ENCODE peak calls at places on chromosomes 5 and 9, in nine cellular contexts. One of them, this sample, is unnamed.

GRCh38 chr9:16417749-16418148 is 452.7 kb downstream of the BNC2 start:
- DNase-seq in left ventricle myocardium inferior: no peak
- DNase-seq in foreskin melanocyte: no peak
- DNase-seq in chondrocyte: no peak
- DNase-seq in stimulated activated CD8-positive, alpha-beta memory T cell treated with anti-CD3 and anti-CD28 coated beads, Interleukin-2, amount 100 ng/mL, for 1 hour: no peak
- DNase-seq in psoas muscle: no peak
- DNase-seq in stimulated activated CD4-positive, alpha-beta T cell treated with anti-CD3 and anti-CD28 coated beads, Interleukin-12 subunit alpha, Interleukin-12 subunit beta, amount 100 ng/mL, for 4 hours: no peak
- DNase-seq in adipocyte: peak
- DNase-seq in RCC 7860: no peak
- DNase-seq in this sample: no peak

GRCh38 chr5:52725065-52725746 is 62.5 kb upstream of the ITGA1 start:
- DNase-seq in stimulated activated CD8-positive, alpha-beta memory T cell treated with anti-CD3 and anti-CD28 coated beads, Interleukin-2, amount 100 ng/mL, for 1 hour: peak
- DNase-seq in chondrocyte: no peak
- DNase-seq in RCC 7860: no peak
- DNase-seq in stimulated activated CD4-positive, alpha-beta T cell treated with anti-CD3 and anti-CD28 coated beads, Interleukin-12 subunit alpha, Interleukin-12 subunit beta, amount 100 ng/mL, for 4 hours: peak
- DNase-seq in foreskin melanocyte: no peak
- DNase-seq in adipocyte: no peak
- DNase-seq in psoas muscle: no peak
- DNase-seq in left ventricle myocardium inferior: no peak
- DNase-seq in this sample: peak

GRCh38 chr9:738209-738915 is 103.1 kb upstream of the DMRT1 start:
- DNase-seq in stimulated activated CD4-positive, alpha-beta T cell treated with anti-CD3 and anti-CD28 coated beads, Interleukin-12 subunit alpha, Interleukin-12 subunit beta, amount 100 ng/mL, for 4 hours: no peak
- DNase-seq in foreskin melanocyte: no peak
- DNase-seq in left ventricle myocardium inferior: peak
- DNase-seq in adipocyte: peak
- DNase-seq in RCC 7860: peak
- DNase-seq in psoas muscle: peak
- DNase-seq in stimulated activated CD8-positive, alpha-beta memory T cell treated with anti-CD3 and anti-CD28 coated beads, Interleukin-2, amount 100 ng/mL, for 1 hour: no peak
- DNase-seq in chondrocyte: no peak
- DNase-seq in this sample: no peak

GRCh38 chr9:32716439-32716838 is 66.9 kb upstream of the TMEM215 start:
- DNase-seq in RCC 7860: no peak
- DNase-seq in psoas muscle: no peak
- DNase-seq in adipocyte: no peak
- DNase-seq in stimulated activated CD4-positive, alpha-beta T cell treated with anti-CD3 and anti-CD28 coated beads, Interleukin-12 subunit alpha, Interleukin-12 subunit beta, amount 100 ng/mL, for 4 hours: no peak
- DNase-seq in foreskin melanocyte: no peak
- DNase-seq in chondrocyte: no peak
- DNase-seq in stimulated activated CD8-positive, alpha-beta memory T cell treated with anti-CD3 and anti-CD28 coated beads, Interleukin-2, amount 100 ng/mL, for 1 hour: no peak
- DNase-seq in left ventricle myocardium inferior: no peak
- DNase-seq in this sample: no peak

GRCh38 chr9:82665324-82665723 is 397.6 kb downstream of the RASEF start:
- DNase-seq in adipocyte: no peak
- DNase-seq in foreskin melanocyte: no peak
- DNase-seq in psoas muscle: no peak
- DNase-seq in stimulated activated CD4-positive, alpha-beta T cell treated with anti-CD3 and anti-CD28 coated beads, Interleukin-12 subunit alpha, Interleukin-12 subunit beta, amount 100 ng/mL, for 4 hours: no peak
- DNase-seq in left ventricle myocardium inferior: no peak
- DNase-seq in RCC 7860: no peak
- DNase-seq in stimulated activated CD8-positive, alpha-beta memory T cell treated with anti-CD3 and anti-CD28 coated beads, Interleukin-2, amount 100 ng/mL, for 1 hour: no peak
- DNase-seq in chondrocyte: no peak
- DNase-seq in this sample: no peak

GRCh38 chr9:18672706-18673105 is 198.8 kb downstream of the ADAMTSL1 start:
- DNase-seq in left ventricle myocardium inferior: no peak
- DNase-seq in adipocyte: no peak
- DNase-seq in chondrocyte: no peak
- DNase-seq in stimulated activated CD8-positive, alpha-beta memory T cell treated with anti-CD3 and anti-CD28 coated beads, Interleukin-2, amount 100 ng/mL, for 1 hour: no peak
- DNase-seq in foreskin melanocyte: no peak
- DNase-seq in RCC 7860: no peak
- DNase-seq in stimulated activated CD4-positive, alpha-beta T cell treated with anti-CD3 and anti-CD28 coated beads, Interleukin-12 subunit alpha, Interleukin-12 subunit beta, amount 100 ng/mL, for 4 hours: no peak
- DNase-seq in psoas muscle: no peak
- DNase-seq in this sample: no peak

GRCh38 chr5:71938886-71939285 is 168.4 kb upstream of the MAP1B start:
- DNase-seq in psoas muscle: no peak
- DNase-seq in RCC 7860: peak
- DNase-seq in chondrocyte: no peak
- DNase-seq in adipocyte: no peak
- DNase-seq in stimulated activated CD4-positive, alpha-beta T cell treated with anti-CD3 and anti-CD28 coated beads, Interleukin-12 subunit alpha, Interleukin-12 subunit beta, amount 100 ng/mL, for 4 hours: no peak
- DNase-seq in stimulated activated CD8-positive, alpha-beta memory T cell treated with anti-CD3 and anti-CD28 coated beads, Interleukin-2, amount 100 ng/mL, for 1 hour: no peak
- DNase-seq in left ventricle myocardium inferior: no peak
- DNase-seq in foreskin melanocyte: no peak
- DNase-seq in this sample: no peak

GRCh38 chr5:139745800-139746690 is 49.6 kb upstream of the PSD2 start:
- DNase-seq in chondrocyte: no peak
- DNase-seq in psoas muscle: peak
- DNase-seq in adipocyte: peak
- DNase-seq in stimulated activated CD4-positive, alpha-beta T cell treated with anti-CD3 and anti-CD28 coated beads, Interleukin-12 subunit alpha, Interleukin-12 subunit beta, amount 100 ng/mL, for 4 hours: peak
- DNase-seq in RCC 7860: peak
- DNase-seq in foreskin melanocyte: peak
- DNase-seq in left ventricle myocardium inferior: peak
- DNase-seq in stimulated activated CD8-positive, alpha-beta memory T cell treated with anti-CD3 and anti-CD28 coated beads, Interleukin-2, amount 100 ng/mL, for 1 hour: peak
- DNase-seq in this sample: peak

GRCh38 chr9:83266618-83267543 is 203.9 kb upstream of the RASEF start:
- DNase-seq in stimulated activated CD8-positive, alpha-beta memory T cell treated with anti-CD3 and anti-CD28 coated beads, Interleukin-2, amount 100 ng/mL, for 1 hour: no peak
- DNase-seq in chondrocyte: no peak
- DNase-seq in left ventricle myocardium inferior: peak
- DNase-seq in RCC 7860: peak
- DNase-seq in foreskin melanocyte: peak
- DNase-seq in psoas muscle: peak
- DNase-seq in stimulated activated CD4-positive, alpha-beta T cell treated with anti-CD3 and anti-CD28 coated beads, Interleukin-12 subunit alpha, Interleukin-12 subunit beta, amount 100 ng/mL, for 4 hours: no peak
- DNase-seq in adipocyte: no peak
- DNase-seq in this sample: no peak

GRCh38 chr9:16721972-16722371 is 148.5 kb downstream of the BNC2 start:
- DNase-seq in foreskin melanocyte: no peak
- DNase-seq in chondrocyte: no peak
- DNase-seq in left ventricle myocardium inferior: peak
- DNase-seq in stimulated activated CD8-positive, alpha-beta memory T cell treated with anti-CD3 and anti-CD28 coated beads, Interleukin-2, amount 100 ng/mL, for 1 hour: no peak
- DNase-seq in RCC 7860: peak
- DNase-seq in psoas muscle: peak
- DNase-seq in adipocyte: no peak
- DNase-seq in stimulated activated CD4-positive, alpha-beta T cell treated with anti-CD3 and anti-CD28 coated beads, Interleukin-12 subunit alpha, Interleukin-12 subunit beta, amount 100 ng/mL, for 4 hours: no peak
- DNase-seq in this sample: no peak

GRCh38 chr5:150291388-150292385 is 2.1 kb upstream of the CAMK2A start:
- DNase-seq in psoas muscle: no peak
- DNase-seq in stimulated activated CD8-positive, alpha-beta memory T cell treated with anti-CD3 and anti-CD28 coated beads, Interleukin-2, amount 100 ng/mL, for 1 hour: no peak
- DNase-seq in stimulated activated CD4-positive, alpha-beta T cell treated with anti-CD3 and anti-CD28 coated beads, Interleukin-12 subunit alpha, Interleukin-12 subunit beta, amount 100 ng/mL, for 4 hours: no peak
- DNase-seq in adipocyte: no peak
- DNase-seq in left ventricle myocardium inferior: no peak
- DNase-seq in chondrocyte: peak
- DNase-seq in RCC 7860: no peak
- DNase-seq in foreskin melanocyte: no peak
- DNase-seq in this sample: no peak

GRCh38 chr5:73232266-73233041 is 59.5 kb downstream of the TMEM174 start:
- DNase-seq in foreskin melanocyte: no peak
- DNase-seq in stimulated activated CD8-positive, alpha-beta memory T cell treated with anti-CD3 and anti-CD28 coated beads, Interleukin-2, amount 100 ng/mL, for 1 hour: no peak
- DNase-seq in stimulated activated CD4-positive, alpha-beta T cell treated with anti-CD3 and anti-CD28 coated beads, Interleukin-12 subunit alpha, Interleukin-12 subunit beta, amount 100 ng/mL, for 4 hours: no peak
- DNase-seq in RCC 7860: no peak
- DNase-seq in chondrocyte: no peak
- DNase-seq in adipocyte: no peak
- DNase-seq in psoas muscle: no peak
- DNase-seq in left ventricle myocardium inferior: no peak
- DNase-seq in this sample: peak

GRCh38 chr9:38032266-38032830 is 36.7 kb downstream of the SHB start:
- DNase-seq in chondrocyte: no peak
- DNase-seq in left ventricle myocardium inferior: no peak
- DNase-seq in foreskin melanocyte: no peak
- DNase-seq in adipocyte: no peak
- DNase-seq in stimulated activated CD8-positive, alpha-beta memory T cell treated with anti-CD3 and anti-CD28 coated beads, Interleukin-2, amount 100 ng/mL, for 1 hour: no peak
- DNase-seq in psoas muscle: no peak
- DNase-seq in RCC 7860: no peak
- DNase-seq in stimulated activated CD4-positive, alpha-beta T cell treated with anti-CD3 and anti-CD28 coated beads, Interleukin-12 subunit alpha, Interleukin-12 subunit beta, amount 100 ng/mL, for 4 hours: no peak
- DNase-seq in this sample: no peak

GRCh38 chr9:127541176-127541575 is 70.9 kb upstream of the STXBP1 start:
- DNase-seq in RCC 7860: no peak
- DNase-seq in chondrocyte: no peak
- DNase-seq in left ventricle myocardium inferior: no peak
- DNase-seq in stimulated activated CD8-positive, alpha-beta memory T cell treated with anti-CD3 and anti-CD28 coated beads, Interleukin-2, amount 100 ng/mL, for 1 hour: no peak
- DNase-seq in stimulated activated CD4-positive, alpha-beta T cell treated with anti-CD3 and anti-CD28 coated beads, Interleukin-12 subunit alpha, Interleukin-12 subunit beta, amount 100 ng/mL, for 4 hours: no peak
- DNase-seq in psoas muscle: no peak
- DNase-seq in foreskin melanocyte: no peak
- DNase-seq in adipocyte: no peak
- DNase-seq in this sample: no peak

GRCh38 chr5:115209279-115209678 is 39.6 kb upstream of the TRIM36 start:
- DNase-seq in RCC 7860: no peak
- DNase-seq in adipocyte: no peak
- DNase-seq in left ventricle myocardium inferior: no peak
- DNase-seq in stimulated activated CD4-positive, alpha-beta T cell treated with anti-CD3 and anti-CD28 coated beads, Interleukin-12 subunit alpha, Interleukin-12 subunit beta, amount 100 ng/mL, for 4 hours: peak
- DNase-seq in foreskin melanocyte: no peak
- DNase-seq in psoas muscle: no peak
- DNase-seq in stimulated activated CD8-positive, alpha-beta memory T cell treated with anti-CD3 and anti-CD28 coated beads, Interleukin-2, amount 100 ng/mL, for 1 hour: peak
- DNase-seq in chondrocyte: no peak
- DNase-seq in this sample: peak

GRCh38 chr5:14986413-14986812 is 114.8 kb upstream of the ANKH start:
- DNase-seq in adipocyte: no peak
- DNase-seq in psoas muscle: no peak
- DNase-seq in chondrocyte: no peak
- DNase-seq in RCC 7860: no peak
- DNase-seq in stimulated activated CD4-positive, alpha-beta T cell treated with anti-CD3 and anti-CD28 coated beads, Interleukin-12 subunit alpha, Interleukin-12 subunit beta, amount 100 ng/mL, for 4 hours: no peak
- DNase-seq in foreskin melanocyte: no peak
- DNase-seq in stimulated activated CD8-positive, alpha-beta memory T cell treated with anti-CD3 and anti-CD28 coated beads, Interleukin-2, amount 100 ng/mL, for 1 hour: no peak
- DNase-seq in left ventricle myocardium inferior: no peak
- DNase-seq in this sample: no peak

GRCh38 chr9:79969383-79969782 is 397.6 kb downstream of the TLE4 start:
- DNase-seq in adipocyte: no peak
- DNase-seq in stimulated activated CD4-positive, alpha-beta T cell treated with anti-CD3 and anti-CD28 coated beads, Interleukin-12 subunit alpha, Interleukin-12 subunit beta, amount 100 ng/mL, for 4 hours: no peak
- DNase-seq in psoas muscle: no peak
- DNase-seq in left ventricle myocardium inferior: no peak
- DNase-seq in stimulated activated CD8-positive, alpha-beta memory T cell treated with anti-CD3 and anti-CD28 coated beads, Interleukin-2, amount 100 ng/mL, for 1 hour: no peak
- DNase-seq in foreskin melanocyte: no peak
- DNase-seq in RCC 7860: no peak
- DNase-seq in chondrocyte: no peak
- DNase-seq in this sample: no peak

GRCh38 chr5:159441441-159441840 is 111.2 kb upstream of the IL12B start:
- DNase-seq in stimulated activated CD4-positive, alpha-beta T cell treated with anti-CD3 and anti-CD28 coated beads, Interleukin-12 subunit alpha, Interleukin-12 subunit beta, amount 100 ng/mL, for 4 hours: no peak
- DNase-seq in adipocyte: no peak
- DNase-seq in stimulated activated CD8-positive, alpha-beta memory T cell treated with anti-CD3 and anti-CD28 coated beads, Interleukin-2, amount 100 ng/mL, for 1 hour: no peak
- DNase-seq in RCC 7860: no peak
- DNase-seq in psoas muscle: no peak
- DNase-seq in left ventricle myocardium inferior: peak
- DNase-seq in chondrocyte: no peak
- DNase-seq in foreskin melanocyte: no peak
- DNase-seq in this sample: no peak

GRCh38 chr5:43947870-43948269 is 344.9 kb downstream of the NNT start:
- DNase-seq in stimulated activated CD8-positive, alpha-beta memory T cell treated with anti-CD3 and anti-CD28 coated beads, Interleukin-2, amount 100 ng/mL, for 1 hour: no peak
- DNase-seq in stimulated activated CD4-positive, alpha-beta T cell treated with anti-CD3 and anti-CD28 coated beads, Interleukin-12 subunit alpha, Interleukin-12 subunit beta, amount 100 ng/mL, for 4 hours: no peak
- DNase-seq in chondrocyte: no peak
- DNase-seq in foreskin melanocyte: no peak
- DNase-seq in adipocyte: no peak
- DNase-seq in RCC 7860: no peak
- DNase-seq in psoas muscle: no peak
- DNase-seq in left ventricle myocardium inferior: no peak
- DNase-seq in this sample: no peak

GRCh38 chr9:33349743-33350142 is 52.6 kb downstream of the AQP7 start:
- DNase-seq in stimulated activated CD8-positive, alpha-beta memory T cell treated with anti-CD3 and anti-CD28 coated beads, Interleukin-2, amount 100 ng/mL, for 1 hour: no peak
- DNase-seq in chondrocyte: no peak
- DNase-seq in adipocyte: peak
- DNase-seq in RCC 7860: no peak
- DNase-seq in left ventricle myocardium inferior: no peak
- DNase-seq in stimulated activated CD4-positive, alpha-beta T cell treated with anti-CD3 and anti-CD28 coated beads, Interleukin-12 subunit alpha, Interleukin-12 subunit beta, amount 100 ng/mL, for 4 hours: no peak
- DNase-seq in foreskin melanocyte: no peak
- DNase-seq in psoas muscle: no peak
- DNase-seq in this sample: no peak

GRCh38 chr5:36692791-36693763 is 86.7 kb downstream of the SLC1A3 start:
- DNase-seq in adipocyte: peak
- DNase-seq in stimulated activated CD8-positive, alpha-beta memory T cell treated with anti-CD3 and anti-CD28 coated beads, Interleukin-2, amount 100 ng/mL, for 1 hour: no peak
- DNase-seq in left ventricle myocardium inferior: peak
- DNase-seq in chondrocyte: no peak
- DNase-seq in psoas muscle: peak
- DNase-seq in foreskin melanocyte: peak
- DNase-seq in stimulated activated CD4-positive, alpha-beta T cell treated with anti-CD3 and anti-CD28 coated beads, Interleukin-12 subunit alpha, Interleukin-12 subunit beta, amount 100 ng/mL, for 4 hours: peak
- DNase-seq in RCC 7860: peak
- DNase-seq in this sample: peak

GRCh38 chr9:137387034-137387890 is 35.7 kb downstream of the EXD3 start:
- DNase-seq in chondrocyte: peak
- DNase-seq in RCC 7860: no peak
- DNase-seq in stimulated activated CD4-positive, alpha-beta T cell treated with anti-CD3 and anti-CD28 coated beads, Interleukin-12 subunit alpha, Interleukin-12 subunit beta, amount 100 ng/mL, for 4 hours: peak
- DNase-seq in stimulated activated CD8-positive, alpha-beta memory T cell treated with anti-CD3 and anti-CD28 coated beads, Interleukin-2, amount 100 ng/mL, for 1 hour: no peak
- DNase-seq in psoas muscle: no peak
- DNase-seq in left ventricle myocardium inferior: no peak
- DNase-seq in adipocyte: no peak
- DNase-seq in foreskin melanocyte: peak
- DNase-seq in this sample: peak

This sample was measured in activated naive CD4-positive, alpha-beta T cell treated with anti-CD3 and anti-CD28 coated beads for 36 hours.